ENCODE peak calls at places on chromosomes 12 and 14, in nine cellular contexts. D is stomach; M is A549; F is aorta; N is naive thymus-derived CD4-positive, alpha-beta T cell; Y is CD8-positive, alpha-beta T cell; J is neural progenitor cell; R is adrenal gland; W is GM23248. S is an unnamed sample. For H3K9me3, the result is how much of the 10 kb centered on the place peaks cover.

GRCh38 chr14:24903337-24903736 is 146.6 kb downstream of the STXBP6 start:
- DNase-seq in D (no peak), M (no peak), F (no peak), N (no peak), Y (no peak), J (no peak), R (no peak), W (peak), S (no peak)

GRCh38 chr12:76398106-76398505 is 49.9 kb upstream of the BBS10 start:
- DNase-seq in D (no peak), M (no peak), F (no peak), N (no peak), Y (no peak), J (no peak), R (no peak), W (peak), S (no peak)

GRCh38 chr12:6321905-6322304 is 11.4 kb downstream of the PLEKHG6 start:
- DNase-seq in D (no peak), M (no peak), F (no peak), N (no peak), Y (no peak), J (no peak), R (peak), W (peak), S (no peak)

GRCh38 chr12:46110928-46111699 is 120.7 kb upstream of the SCAF11 start:
- DNase-seq in D (no peak), M (no peak), F (no peak), N (no peak), Y (no peak), J (no peak), R (no peak), W (no peak), S (no peak)

GRCh38 chr12:121992059-121992879 is 29.4 kb upstream of the BCL7A start:
- DNase-seq in D (no peak), M (peak), F (peak), N (peak), Y (peak), J (no peak), R (no peak), W (peak), S (no peak)

GRCh38 chr12:124573839-124574786 is 6.7 kb upstream of the NCOR2 start:
- DNase-seq in D (no peak), M (no peak), F (no peak), N (no peak), Y (no peak), J (no peak), R (no peak), W (no peak), S (no peak)

GRCh38 chr12:54173066-54173726 is 15.6 kb downstream of the SMUG1 start:
- DNase-seq in D (peak), M (no peak), F (peak), N (peak), Y (no peak), J (peak), R (no peak), W (peak), S (no peak)

GRCh38 chr14:21498540-21499526 is 12.3 kb downstream of the METTL3 start:
- DNase-seq in D (no peak), M (peak), F (no peak), N (peak), Y (no peak), J (peak), R (no peak), W (peak), S (no peak)

GRCh38 chr12:57632898-57633825 is at the start of gene B4GALNT1:
- DNase-seq in D (peak), M (peak), F (peak), N (peak), Y (peak), J (peak), R (no peak), W (peak), S (peak)

GRCh38 chr14:71371711-71372396 is 464.6 kb downstream of the PCNX1 start:
- DNase-seq in D (no peak), M (peak), F (no peak), N (no peak), Y (no peak), J (no peak), R (no peak), W (peak), S (no peak)

GRCh38 chr12:78018939-78019338 is 188.2 kb downstream of the NAV3 start:
- DNase-seq in D (no peak), M (no peak), F (no peak), N (no peak), Y (no peak), J (no peak), R (no peak), W (no peak), S (no peak)

GRCh38 chr12:120137833-120138232 is 21.3 kb upstream of the RAB35 start:
- DNase-seq in D (no peak), M (no peak), F (no peak), N (no peak), Y (no peak), J (no peak), R (no peak), W (no peak), S (no peak)

GRCh38 chr14:67575684-67576083 is 24.4 kb downstream of the PIGH start:
- DNase-seq in D (no peak), M (no peak), F (no peak), N (no peak), Y (no peak), J (no peak), R (no peak), W (no peak), S (no peak)

GRCh38 chr12:18387706-18388105 is 126.4 kb downstream of the PIK3C2G start:
- DNase-seq in D (no peak), M (no peak), F (no peak), N (no peak), Y (no peak), J (no peak), R (no peak), W (no peak), S (no peak)

GRCh38 chr12:87848248-87848868 is 180.8 kb downstream of the C12orf50 start:
- DNase-seq in D (no peak), M (peak), F (no peak), N (peak), Y (no peak), J (peak), R (no peak), W (peak), S (no peak)

GRCh38 chr14:53842938-53843337 is 113.7 kb downstream of the BMP4 start:
- DNase-seq in D (no peak), M (peak), F (no peak), N (no peak), Y (no peak), J (no peak), R (no peak), W (no peak), S (no peak)

GRCh38 chr12:115599251-115599811 is 678.2 kb downstream of the MED13L start:
- DNase-seq in D (no peak), M (no peak), F (no peak), N (no peak), Y (no peak), J (peak), R (no peak), W (peak), S (no peak)

GRCh38 chr14:101256266-101256665 is 305.0 kb upstream of the DIO3 start:
- DNase-seq in D (no peak), M (no peak), F (no peak), N (no peak), Y (no peak), J (no peak), R (no peak), W (no peak), S (no peak)

GRCh38 chr12:123200414-123200813 is 32.5 kb downstream of the MPHOSPH9 start:
- DNase-seq in D (no peak), M (no peak), F (no peak), N (peak), Y (no peak), J (no peak), R (no peak), W (no peak), S (no peak)

GRCh38 chr12:6827982-6828670 is at the start of gene P3H3:
- DNase-seq in D (no peak), M (peak), F (peak), N (no peak), Y (no peak), J (peak), R (no peak), W (peak), S (no peak)

GRCh38 chr14:69055125-69055524 is 76.0 kb upstream of the ACTN1 start:
- DNase-seq in D (no peak), M (no peak), F (no peak), N (no peak), Y (no peak), J (no peak), R (peak), W (peak), S (no peak)

GRCh38 chr12:106304001-106304421 is 1.5 kb downstream of the TCP11L2 start:
- DNase-seq in D (no peak), M (no peak), F (no peak), N (peak), Y (no peak), J (peak), R (no peak), W (peak), S (no peak)

GRCh38 chr14:79581912-79582576 is 629.3 kb downstream of the DIO2 start:
- DNase-seq in D (no peak), M (peak), F (no peak), N (no peak), Y (no peak), J (no peak), R (no peak), W (peak), S (no peak)

GRCh38 chr12:93225094-93225493 is 152.6 kb upstream of the NUDT4 start:
- DNase-seq in D (no peak), M (no peak), F (no peak), N (no peak), Y (no peak), J (no peak), R (no peak), W (no peak), S (no peak)

GRCh38 chr12:113647048-113647447 is 175.4 kb upstream of the LHX5 start:
- DNase-seq in D (no peak), M (peak), F (no peak), N (no peak), Y (no peak), J (peak), R (no peak), W (no peak), S (no peak)

GRCh38 chr14:51650721-51651387 is 856 bp upstream of the FRMD6 start:
- DNase-seq in D (no peak), M (peak), F (no peak), N (no peak), Y (no peak), J (peak), R (no peak), W (peak), S (no peak)

GRCh38 chr12:11607313-11608081 is 42.0 kb upstream of the ETV6 start:
- DNase-seq in D (no peak), M (no peak), F (no peak), N (no peak), Y (no peak), J (peak), R (no peak), W (peak), S (no peak)

GRCh38 chr12:87952850-87953249 is 76.4 kb downstream of the C12orf50 start:
- DNase-seq in D (no peak), M (no peak), F (no peak), N (no peak), Y (no peak), J (peak), R (no peak), W (no peak), S (no peak)

GRCh38 chr12:125193798-125194562 is 128.7 kb downstream of the AACS start:
- DNase-seq in D (no peak), M (peak), F (no peak), N (no peak), Y (no peak), J (peak), R (no peak), W (peak), S (no peak)

GRCh38 chr14:100541621-100542560 is 45.3 kb downstream of the BEGAIN start:
- DNase-seq in D (no peak), M (no peak), F (peak), N (no peak), Y (no peak), J (no peak), R (no peak), W (no peak), S (no peak)

GRCh38 chr12:80988986-80989385 is 51.3 kb upstream of the LIN7A start:
- DNase-seq in D (peak), M (no peak), F (no peak), N (no peak), Y (no peak), J (no peak), R (no peak), W (peak), S (no peak)

GRCh38 chr12:16165506-16165905 is 112.0 kb downstream of the SLC15A5 start:
- DNase-seq in D (peak), M (peak), F (no peak), N (no peak), Y (no peak), J (peak), R (peak), W (peak), S (no peak)

GRCh38 chr12:133130808-133131128 is 341 bp downstream of the ZNF10 start:
- DNase-seq in D (peak), M (no peak), F (peak), N (no peak), Y (peak), J (no peak), R (peak), W (peak), S (peak)

GRCh38 chr12:133129368-133130037 is 571 bp downstream of the ZNF891 start:
- DNase-seq in D (no peak), M (no peak), F (no peak), N (no peak), Y (no peak), J (no peak), R (no peak), W (peak), S (no peak)

GRCh38 chr12:133124674-133125073 is 5.4 kb downstream of the ZNF891 start:
- DNase-seq in D (no peak), M (no peak), F (no peak), N (no peak), Y (no peak), J (no peak), R (no peak), W (no peak), S (no peak)

GRCh38 chr12:133135747-133136146 is 5.3 kb downstream of the ZNF10 start:
- DNase-seq in D (no peak), M (no peak), F (no peak), N (no peak), Y (no peak), J (no peak), R (no peak), W (no peak), S (no peak)

DNA sequence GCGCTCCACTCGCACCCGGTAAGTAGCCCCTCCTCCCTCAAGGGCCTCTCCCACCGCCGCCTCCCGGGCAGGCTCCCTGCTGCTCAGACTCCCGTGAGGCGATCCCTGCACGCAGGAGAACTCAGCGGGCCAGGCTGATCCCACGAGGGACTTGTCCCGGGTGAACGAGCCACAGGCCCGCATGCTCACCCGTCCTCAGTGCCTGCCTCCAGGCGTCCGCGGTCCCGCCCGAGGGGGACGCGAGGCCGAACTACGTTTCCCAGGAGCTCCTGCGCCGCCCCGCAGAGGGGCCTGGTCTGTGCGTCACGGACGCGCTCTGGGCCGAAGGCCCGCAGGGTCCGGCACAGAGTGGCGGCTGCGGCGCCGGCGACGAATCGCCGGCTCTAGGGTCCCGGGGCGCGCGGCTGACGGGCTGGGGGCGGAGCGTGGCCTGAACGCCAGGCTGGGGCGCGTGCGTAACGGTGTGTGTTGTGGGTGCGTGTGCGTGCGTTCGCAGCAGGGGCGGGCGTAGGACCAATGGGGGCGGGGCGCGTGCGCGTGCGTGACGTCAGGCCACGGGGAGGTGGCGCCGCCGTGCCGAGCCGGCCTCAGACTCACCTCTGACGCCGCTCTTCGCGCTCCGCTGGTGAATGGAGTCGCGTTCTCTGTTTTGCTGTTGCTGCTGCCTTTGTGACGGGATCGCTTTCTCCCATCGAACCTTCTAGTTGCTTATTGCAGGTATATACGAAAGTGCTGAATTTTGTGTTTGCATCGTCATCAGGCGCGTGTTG is at the start of the genes ZNF10 and ZNF891:
- DNase-seq in D (peak), M (peak), F (peak), N (peak), Y (peak), J (peak), R (peak), W (peak), S (peak)
- H3K9me3 ChIP-seq in D (half or more), M (half or more), F (under half), N (under half), Y (under half), J (under half), R (under half), W (under half), S (under half)

GRCh38 chr14:106513302-106513701 is 986.9 kb downstream of the TMEM121 start:
- DNase-seq in D (no peak), M (no peak), F (no peak), N (no peak), Y (no peak), J (no peak), R (no peak), W (no peak), S (no peak)

GRCh38 chr14:106509795-106510194 is 983.4 kb downstream of the TMEM121 start:
- DNase-seq in D (no peak), M (no peak), F (no peak), N (no peak), Y (no peak), J (no peak), R (no peak), W (no peak), S (no peak)

GRCh38 chr14:106508216-106508615 is 981.8 kb downstream of the TMEM121 start:
- DNase-seq in D (no peak), M (no peak), F (no peak), N (no peak), Y (no peak), J (no peak), R (no peak), W (no peak), S (no peak)

GRCh38 chr14:106509176-106509575 is 982.8 kb downstream of the TMEM121 start:
- DNase-seq in D (no peak), M (no peak), F (no peak), N (no peak), Y (no peak), J (no peak), R (no peak), W (no peak), S (no peak)

DNA sequence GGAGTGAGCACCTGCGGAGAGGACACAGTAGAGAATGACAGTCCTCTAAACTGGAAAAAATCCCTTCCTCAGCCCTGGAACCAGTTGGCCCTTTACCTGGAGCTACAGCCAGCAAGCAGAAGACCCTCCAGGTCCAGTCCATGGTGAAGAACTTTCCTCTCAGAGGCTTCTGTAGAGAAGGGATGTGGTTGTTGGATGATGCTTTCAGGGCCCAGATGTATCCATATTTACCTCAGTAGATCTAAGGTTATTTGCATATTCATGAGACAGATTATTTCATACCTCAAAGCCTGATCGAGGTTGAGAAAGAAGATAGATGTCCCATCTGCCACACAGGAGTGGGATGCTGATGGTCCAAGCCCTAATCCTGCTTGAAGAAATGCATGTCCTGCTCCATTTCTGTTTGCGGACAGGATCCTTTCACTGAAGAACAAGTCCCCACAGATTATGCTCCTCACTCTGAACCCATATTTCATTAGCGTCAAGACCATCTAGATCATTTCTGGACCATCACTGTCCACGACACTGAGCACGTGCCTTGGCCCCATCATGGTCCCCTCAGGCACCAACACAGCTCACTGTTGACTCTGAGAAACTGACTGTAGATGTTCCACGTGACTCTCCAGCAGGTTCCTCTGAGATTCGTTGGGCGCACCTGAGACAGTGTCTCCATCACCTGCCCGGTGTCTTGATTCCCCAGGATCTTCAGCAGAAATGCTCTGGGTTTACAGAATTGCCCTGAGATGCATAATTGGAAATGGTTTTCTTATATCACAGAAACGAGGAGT is 985.2 kb downstream of the TMEM121 start:
- DNase-seq in D (no peak), M (no peak), F (no peak), N (no peak), Y (no peak), J (no peak), R (no peak), W (no peak), S (no peak)
- H3K9me3 ChIP-seq in D (under half), M (under half), F (under half), N (under half), Y (under half), J (under half), R (under half), W (under half), S (under half)

DNA sequence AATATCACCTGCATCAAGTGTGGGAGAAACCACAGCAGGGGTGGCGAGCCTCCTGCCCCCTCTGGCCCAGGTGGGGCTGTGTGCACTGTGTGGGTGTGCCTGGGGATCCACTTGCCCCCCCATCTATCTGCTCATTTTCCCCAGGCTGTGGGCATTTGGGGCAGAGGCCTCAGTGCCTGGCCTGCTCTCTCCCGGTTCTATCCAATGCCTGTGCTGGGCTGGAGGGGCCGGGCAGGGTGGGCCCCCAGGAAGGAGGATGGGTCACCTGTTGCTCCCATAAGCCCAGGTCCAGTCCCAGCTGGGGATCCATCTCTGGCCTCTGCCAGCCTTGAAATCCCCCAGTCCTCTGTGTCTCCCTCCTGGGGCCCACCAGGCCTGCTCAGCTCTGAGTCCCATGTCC is 105.6 kb downstream of the TMEM121 start:
- DNase-seq in D (no peak), M (no peak), F (no peak), N (no peak), Y (no peak), J (no peak), R (no peak), W (no peak), S (no peak)
- H3K9me3 ChIP-seq in D (under half), M (under half), F (under half), N (under half), Y (under half), J (under half), R (under half), W (under half), S (under half)

GRCh38 chr12:66165141-66165540 is 4.7 kb downstream of the TMBIM4 start:
- DNase-seq in D (no peak), M (no peak), F (no peak), N (no peak), Y (no peak), J (no peak), R (no peak), W (no peak), S (no peak)
- H3K9me3 ChIP-seq in D (under half), M (under half), F (under half), N (under half), Y (under half), J (under half), R (under half), W (under half), S (under half)